ENCODE peak calls at places on chromosomes 2 and 18, in ten cellular contexts. R is tibial nerve, B is stomach, D is neuronal stem cell, T is A673, U is pancreas, Y is spleen, W is T-helper 17 cell, E is upper lobe of right lung, F is endodermal cell. L is an unnamed sample. For H3K9me3, the result is how much of the 10 kb centered on the place peaks cover.

GRCh38 chr2:14720739-14721138 is 88.2 kb downstream of the LRATD1 start:
- DNase-seq in E (no peak), W (no peak), U (no peak), F (no peak), T (no peak), Y (no peak), R (no peak), D (no peak), B (no peak), L (no peak)

GRCh38 chr2:208847651-208848050 is 441.1 kb downstream of the PTH2R start:
- DNase-seq in F (no peak), E (no peak), U (no peak), Y (no peak), D (no peak), B (no peak), W (no peak), T (no peak), R (no peak), L (no peak)

GRCh38 chr2:16725549-16725948 is 59.9 kb upstream of the CYRIA start:
- DNase-seq in B (no peak), U (no peak), E (no peak), T (no peak), D (no peak), W (no peak), R (no peak), Y (no peak), F (no peak), L (no peak)

GRCh38 chr2:100070078-100070477 is 72.3 kb downstream of the AFF3 start:
- DNase-seq in U (no peak), W (no peak), D (no peak), T (no peak), E (no peak), Y (no peak), F (no peak), R (no peak), B (no peak), L (no peak)

GRCh38 chr2:26318950-26319349 is 27.0 kb upstream of the SELENOI start:
- DNase-seq in R (no peak), F (no peak), U (no peak), T (peak), Y (no peak), W (no peak), B (no peak), D (no peak), E (no peak), L (no peak)

GRCh38 chr2:206584323-206585116 is 57.8 kb upstream of the FAM237A start:
- DNase-seq in B (no peak), D (no peak), W (no peak), T (no peak), U (no peak), F (peak), E (no peak), R (no peak), Y (no peak), L (no peak)

GRCh38 chr2:112542974-112543760 is 902 bp downstream of the POLR1B start:
- DNase-seq in W (no peak), T (peak), Y (no peak), F (peak), E (no peak), R (no peak), D (no peak), B (no peak), U (no peak), L (no peak)

GRCh38 chr2:31812051-31812798 is 198.6 kb downstream of the MEMO1 start:
- DNase-seq in F (no peak), D (no peak), U (no peak), T (no peak), B (no peak), W (no peak), E (no peak), R (no peak), Y (no peak), L (peak)

GRCh38 chr2:118609138-118609537 is 238.3 kb downstream of the EN1 start:
- DNase-seq in D (no peak), Y (no peak), E (no peak), U (no peak), F (no peak), T (no peak), B (no peak), W (no peak), R (no peak), L (no peak)

GRCh38 chr2:20650880-20651730 is at the start of gene HS1BP3:
- DNase-seq in W (peak), U (peak), E (peak), B (peak), R (peak), Y (peak), F (peak), T (peak), D (peak), L (peak)

GRCh38 chr2:65880451-65880850 is 448.1 kb upstream of the SPRED2 start:
- DNase-seq in D (no peak), U (no peak), B (no peak), Y (no peak), R (no peak), T (peak), F (no peak), E (no peak), W (no peak), L (no peak)

GRCh38 chr2:10457846-10458563 is 9.9 kb upstream of the ODC1 start:
- DNase-seq in Y (peak), U (peak), F (no peak), T (no peak), W (no peak), E (no peak), B (peak), D (no peak), R (peak), L (no peak)

GRCh38 chr2:240795916-240796510 is 24.0 kb downstream of the KIF1A start:
- DNase-seq in B (no peak), R (no peak), U (no peak), F (no peak), D (no peak), Y (peak), E (peak), T (no peak), W (no peak), L (peak)

GRCh38 chr2:239198221-239198620 is 202.6 kb downstream of the HDAC4 start:
- DNase-seq in Y (peak), B (no peak), U (no peak), T (no peak), E (peak), D (no peak), R (no peak), F (no peak), W (no peak), L (no peak)

GRCh38 chr2:12721571-12722444 is 5.1 kb downstream of the TRIB2 start:
- DNase-seq in Y (no peak), U (no peak), B (no peak), F (no peak), W (no peak), T (no peak), E (no peak), D (no peak), R (no peak), L (no peak)

GRCh38 chr2:196481323-196481695 is 158.2 kb upstream of the CCDC150 start:
- DNase-seq in W (no peak), F (no peak), U (no peak), B (no peak), D (no peak), Y (no peak), R (no peak), T (no peak), E (no peak), L (no peak)

GRCh38 chr2:119749405-119750066 is 10.2 kb upstream of the PTPN4 start:
- DNase-seq in W (no peak), U (no peak), F (no peak), B (no peak), Y (no peak), D (no peak), R (no peak), T (no peak), E (no peak), L (no peak)

GRCh38 chr2:101759162-101759561 is 61.7 kb downstream of the MAP4K4 start:
- DNase-seq in Y (no peak), B (no peak), T (peak), F (no peak), W (no peak), U (no peak), E (no peak), R (no peak), D (no peak), L (no peak)

GRCh38 chr18:78794031-78794430 is 185.6 kb upstream of the SALL3 start:
- DNase-seq in U (no peak), D (no peak), F (no peak), T (no peak), E (no peak), R (no peak), Y (peak), W (no peak), B (no peak), L (no peak)

GRCh38 chr2:20646446-20646845 is 4.5 kb downstream of the HS1BP3 start:
- DNase-seq in Y (peak), F (no peak), E (no peak), B (no peak), W (no peak), T (no peak), R (no peak), U (no peak), D (no peak), L (no peak)

GRCh38 chr2:29281585-29281984 is 166.4 kb downstream of the CLIP4 start:
- DNase-seq in U (peak), W (no peak), D (no peak), F (peak), T (peak), E (no peak), Y (no peak), R (peak), B (peak), L (no peak)

GRCh38 chr2:237866119-237866621 is 6.7 kb downstream of the RAMP1 start:
- DNase-seq in Y (peak), R (no peak), E (no peak), B (no peak), U (no peak), D (no peak), T (no peak), F (no peak), W (no peak), L (no peak)

GRCh38 chr2:224524657-224525056 is 60.5 kb downstream of the CUL3 start:
- DNase-seq in R (no peak), T (no peak), D (no peak), U (no peak), B (no peak), Y (no peak), F (no peak), W (no peak), E (no peak), L (no peak)

GRCh38 chr2:208142255-208142924 is 3.6 kb downstream of the CRYGB start:
- DNase-seq in T (peak), U (no peak), F (no peak), D (no peak), B (no peak), R (no peak), W (no peak), E (no peak), Y (no peak), L (no peak)

GRCh38 chr2:204583773-204584172 is 38.5 kb downstream of the PARD3B start:
- DNase-seq in U (peak), Y (no peak), R (no peak), B (no peak), W (no peak), F (no peak), D (no peak), T (no peak), E (no peak), L (no peak)
- H3K9me3 ChIP-seq in U (under half), Y (under half), R (under half), B (under half), W (under half), F (under half), D (under half), T (under half), E (under half), L (under half)

GRCh38 chr2:60567919-60568874 is 14.7 kb upstream of the BCL11A start:
- DNase-seq in W (no peak), B (no peak), U (no peak), Y (no peak), E (no peak), D (no peak), T (no peak), F (no peak), R (no peak), L (no peak)
- H3K9me3 ChIP-seq in W (under half), B (under half), U (under half), Y (under half), E (under half), D (under half), T (under half), F (under half), R (under half), L (under half)

DNA sequence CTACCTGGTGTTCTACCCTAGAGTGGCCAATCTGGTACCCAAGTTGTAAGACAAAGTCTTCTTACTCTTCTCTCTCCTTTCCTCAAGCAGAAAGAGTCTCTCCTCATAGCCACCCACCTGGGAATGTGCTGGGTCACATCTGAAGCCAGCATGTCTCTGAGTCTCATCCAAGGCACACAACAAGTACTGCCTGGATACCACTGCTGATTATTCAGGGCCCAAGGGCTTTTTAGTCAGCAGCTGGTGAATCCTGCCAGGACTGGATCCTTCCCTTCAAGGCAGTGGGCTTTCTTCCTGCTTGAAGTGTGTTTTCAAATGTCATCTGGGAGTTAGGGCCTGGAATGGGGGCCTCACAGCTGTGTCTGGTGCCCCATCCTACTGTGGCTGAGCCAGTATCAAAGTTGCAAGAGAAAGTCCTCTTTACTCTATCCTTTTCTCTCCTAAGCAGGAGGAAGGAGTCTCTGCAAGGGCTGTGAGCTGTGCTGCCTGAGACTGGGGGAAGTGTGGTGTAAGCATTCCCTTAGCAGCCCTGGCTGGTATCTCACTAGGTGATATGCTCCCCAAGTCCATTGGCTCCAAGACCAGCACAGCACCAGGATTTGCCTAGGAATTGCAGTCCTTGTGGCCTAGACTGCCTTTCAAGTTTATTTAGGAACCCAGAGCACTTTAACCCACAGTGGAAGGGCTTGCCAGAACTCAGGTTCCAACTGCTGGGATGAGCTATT is 27.2 kb downstream of the OXER1 start:
- DNase-seq in U (no peak), Y (no peak), W (no peak), D (no peak), E (no peak), T (no peak), B (no peak), F (no peak), R (no peak), L (no peak)
- H3K9me3 ChIP-seq in U (under half), Y (under half), W (under half), D (under half), E (under half), T (under half), B (under half), F (half or more), R (under half), L (under half)

DNA sequence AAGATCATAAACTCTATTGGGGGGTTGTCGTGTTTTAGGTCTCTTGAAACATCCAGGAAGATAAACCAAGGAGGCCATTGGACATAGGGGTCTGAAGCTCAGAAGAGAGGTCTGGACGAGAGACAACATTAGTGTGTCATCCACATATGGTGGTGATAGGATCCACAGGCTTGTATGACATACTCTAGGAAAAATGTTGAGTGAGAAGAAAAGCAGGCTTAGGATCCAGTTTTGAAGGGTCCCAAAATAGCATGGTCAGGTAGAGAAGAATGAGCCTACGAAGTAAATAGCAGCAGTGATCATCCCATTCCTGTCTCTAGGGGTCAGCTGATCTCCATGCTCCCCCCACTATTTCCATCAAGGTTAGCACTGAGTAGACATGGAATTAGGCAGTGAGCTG is 166.8 kb downstream of the ANKRD30B start:
- DNase-seq in D (no peak), T (no peak), R (no peak), U (no peak), W (no peak), F (no peak), B (no peak), Y (no peak), E (no peak), L (no peak)
- H3K9me3 ChIP-seq in D (under half), T (under half), R (under half), U (under half), W (under half), F (half or more), B (under half), Y (under half), E (under half), L (under half)

L was measured in naive thymus-derived CD4-positive, alpha-beta T cell.